ENCODE peak calls at places on chromosome 3, in six cellular contexts. T is esophagus squamous epithelium, H is ovary, X is IMR-90, I is stomach, U is A549. D is an unnamed sample.

GRCh38 chr3:123610331-123610730 is 25.5 kb upstream of the HACD2 start:
- DNase-seq in U (no peak), H (no peak), X (no peak), T (no peak), I (no peak), D (no peak)

GRCh38 chr3:189787622-189788021 is 156.4 kb downstream of the TP63 start:
- DNase-seq in U (no peak), I (no peak), X (peak), T (no peak), H (no peak), D (no peak)

GRCh38 chr3:150292891-150293290 is 115.2 kb upstream of the TSC22D2 start:
- DNase-seq in T (no peak), U (no peak), I (no peak), X (peak), H (no peak), D (no peak)

GRCh38 chr3:114362815-114363214 is 69.0 kb downstream of the TIGIT start:
- DNase-seq in T (no peak), U (peak), X (peak), H (no peak), I (no peak), D (no peak)

GRCh38 chr3:94978076-94978475 is 915.2 kb downstream of the NSUN3 start:
- DNase-seq in X (no peak), H (no peak), T (no peak), U (no peak), I (no peak), D (no peak)

GRCh38 chr3:54056521-54056920 is 65.8 kb upstream of the CACNA2D3 start:
- DNase-seq in H (no peak), U (no peak), T (no peak), I (no peak), X (no peak), D (no peak)

GRCh38 chr3:5198986-5199731 is 11.7 kb downstream of the EDEM1 start:
- DNase-seq in H (no peak), I (no peak), U (no peak), T (no peak), X (no peak), D (no peak)

GRCh38 chr3:177425042-177425441 is 227.8 kb upstream of the TBL1XR1 start:
- DNase-seq in I (no peak), U (no peak), X (no peak), H (no peak), T (no peak), D (no peak)

GRCh38 chr3:33636125-33636855 is 81.8 kb downstream of the CLASP2 start:
- DNase-seq in I (no peak), H (no peak), U (peak), X (peak), T (no peak), D (no peak)

GRCh38 chr3:102530443-102531195 is 95.8 kb downstream of the ZPLD1 start:
- DNase-seq in X (peak), I (no peak), T (no peak), H (no peak), U (peak), D (no peak)

GRCh38 chr3:179037361-179037760 is 34.2 kb downstream of the ZMAT3 start:
- DNase-seq in X (peak), I (no peak), H (no peak), T (no peak), U (no peak), D (peak)

GRCh38 chr3:143737065-143737464 is 111.2 kb downstream of the SLC9A9 start:
- DNase-seq in H (no peak), I (no peak), X (no peak), T (no peak), U (no peak), D (no peak)

GRCh38 chr3:150384517-150385212 is 23.4 kb upstream of the TSC22D2 start:
- DNase-seq in H (no peak), X (peak), U (no peak), I (no peak), T (no peak), D (peak)

GRCh38 chr3:56917740-56918568 is 116.2 kb upstream of the ARHGEF3 start:
- DNase-seq in H (no peak), I (no peak), X (no peak), T (no peak), U (no peak), D (no peak)

DNA sequence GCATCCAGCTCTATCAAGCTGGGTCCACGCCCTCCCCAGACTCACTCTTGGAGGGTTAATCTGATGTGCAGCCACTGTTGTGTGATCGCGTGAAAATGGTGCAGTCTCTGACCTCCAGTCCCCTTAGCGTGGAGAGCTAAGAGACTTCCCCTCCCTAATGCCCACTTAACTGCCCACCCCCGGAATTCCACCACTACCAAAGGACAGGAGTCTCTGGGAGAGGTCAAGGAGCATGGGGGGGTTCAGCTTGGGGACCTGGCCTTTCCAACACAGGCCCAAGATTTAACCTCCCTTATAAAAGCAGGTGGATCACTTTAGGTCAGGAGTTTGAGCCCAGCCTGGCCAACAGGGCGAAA is 48.8 kb downstream of the CCDC12 start:
- DNase-seq in I (no peak), X (no peak), T (no peak), U (no peak), H (no peak), D (no peak)
- H3K27ac ChIP-seq in I (peak), X (no peak), T (peak), U (peak), H (no peak), D (no peak)

GRCh38 chr3:7487763-7488162 is 626.8 kb downstream of the GRM7 start:
- DNase-seq in X (no peak), T (no peak), U (peak), H (no peak), I (no peak), D (no peak)
- TF ChIP-seq POLR2A in X (no peak), T (no peak), U (no peak), H (no peak), I (no peak), D (no peak)

GRCh38 chr3:192299921-192300320 is 427.4 kb downstream of the FGF12 start:
- DNase-seq in X (no peak), I (no peak), T (no peak), U (no peak), H (no peak), D (no peak)
- H3K27ac ChIP-seq in X (no peak), I (no peak), T (no peak), U (no peak), H (no peak), D (no peak)

GRCh38 chr3:49813497-49814174 is at the start of gene UBA7:
- DNase-seq in H (peak), X (peak), U (no peak), T (no peak), I (peak), D (peak)
- TF ChIP-seq POLR2A in H (no peak), X (no peak), U (no peak), T (no peak), I (no peak), D (no peak)

DNA sequence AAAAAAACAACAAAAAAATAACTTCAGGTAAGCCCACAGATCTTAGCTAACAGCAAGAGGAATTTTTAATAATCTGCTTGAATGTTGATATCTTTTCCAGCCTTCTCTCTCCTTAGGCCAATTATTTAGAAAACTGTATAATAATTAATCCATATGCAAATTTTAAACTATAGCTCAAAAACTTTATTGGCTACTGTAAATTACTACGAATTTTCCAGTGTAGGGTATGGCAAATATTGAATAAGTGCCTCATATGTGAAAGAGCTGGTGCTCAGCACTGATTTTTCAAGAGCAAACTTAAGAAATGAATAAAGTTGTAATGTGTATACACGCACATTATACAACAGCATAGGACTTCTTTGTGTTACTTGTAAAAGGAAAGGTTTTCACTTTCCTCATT is 123.0 kb downstream of the TFDP2 start:
- DNase-seq in X (no peak), T (no peak), U (no peak), H (no peak), I (no peak), D (no peak)
- H3K27ac ChIP-seq in X (no peak), T (no peak), U (no peak), H (no peak), I (no peak), D (peak)

GRCh38 chr3:197555281-197556261 is at the start of gene BDH1:
- DNase-seq in T (no peak), X (no peak), H (peak), I (peak), U (peak), D (peak)
- TF ChIP-seq POLR2A in T (no peak), X (no peak), H (no peak), I (no peak), U (no peak), D (no peak)

DNA sequence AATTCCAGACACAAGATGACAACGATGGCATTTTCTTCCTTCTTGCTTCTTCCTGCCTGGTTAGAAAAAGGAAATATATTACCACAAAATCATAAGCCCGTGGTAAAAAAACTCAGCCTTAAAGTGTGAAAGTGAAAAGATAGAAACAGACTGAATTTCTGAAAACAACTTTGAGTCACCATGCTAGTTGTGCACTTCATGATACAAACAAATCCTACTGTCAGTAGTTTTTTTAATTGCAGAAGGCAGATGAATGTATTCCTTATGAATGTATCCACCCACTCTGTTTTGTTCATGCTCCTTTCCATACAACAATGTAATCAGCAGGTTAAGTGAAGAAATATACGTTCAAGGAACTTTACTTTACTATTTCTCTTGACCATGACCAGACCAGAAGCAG is 1144.7 kb downstream of the OTOL1 start:
- DNase-seq in U (no peak), X (no peak), I (no peak), T (no peak), H (no peak), D (no peak)
- H3K27ac ChIP-seq in U (no peak), X (no peak), I (no peak), T (no peak), H (no peak), D (no peak)

GRCh38 chr3:42190701-42191442 is 75.1 kb downstream of the CCK start:
- DNase-seq in T (no peak), U (peak), I (peak), X (peak), H (peak), D (peak)
- TF ChIP-seq POLR2A in T (no peak), U (no peak), I (no peak), X (no peak), H (no peak), D (no peak)

D was measured in tibial nerve.